ENCODE peak calls at places on chromosome 9, in eight cellular contexts. G is Calu3; Y is NCI-H774; R is stimulated activated CD8-positive, alpha-beta memory T cell treated with anti-CD3 and anti-CD28 coated beads, Interleukin-2, amount 100 ng/mL, for 1 hour; H is NCI-H1092; C is NCI-H187; I is amygdala; D is progenitor cell of endocrine pancreas. V is an unnamed sample.

GRCh38 chr9:70080481-70081119 is 37.0 kb downstream of the MAMDC2 start:
- DNase-seq in H (peak; percentile 72), G (no peak), R (no peak), C (no peak), I (no peak), Y (peak; percentile 80), D (no peak), V (no peak)

GRCh38 chr9:98075332-98075805 is 18.8 kb downstream of the NANS start:
- DNase-seq in G (peak; percentile 34), Y (no peak), D (no peak), C (no peak), H (no peak), R (no peak), I (no peak), V (no peak)

GRCh38 chr9:13110766-13111400 is 168.6 kb downstream of the MPDZ start:
- DNase-seq in C (no peak), Y (no peak), G (no peak), R (no peak), H (peak; percentile 31), D (no peak), I (peak; percentile 3), V (no peak)

GRCh38 chr9:130320697-130321080 is 55.1 kb downstream of the HMCN2 start:
- DNase-seq in R (no peak), G (peak; percentile 43), Y (no peak), D (no peak), I (no peak), H (no peak), C (no peak), V (peak; percentile 79)

GRCh38 chr9:755454-756381 is 85.8 kb upstream of the DMRT1 start:
- DNase-seq in C (no peak), R (no peak), D (no peak), Y (no peak), H (no peak), G (no peak), I (no peak), V (peak; percentile 33)

GRCh38 chr9:117744856-117745389 is 40.7 kb downstream of the TLR4 start:
- DNase-seq in C (no peak), G (no peak), Y (no peak), D (no peak), I (peak; percentile 62), H (peak; percentile 43), R (no peak), V (no peak)

GRCh38 chr9:87573841-87574342 is 76.2 kb downstream of the DAPK1 start:
- DNase-seq in H (no peak), C (no peak), Y (no peak), R (no peak), I (no peak), D (no peak), G (no peak), V (no peak)

GRCh38 chr9:136255166-136255538 is 9.5 kb upstream of the QSOX2 start:
- DNase-seq in H (no peak), C (no peak), G (no peak), Y (no peak), I (no peak), D (no peak), R (no peak), V (no peak)

GRCh38 chr9:120928015-120928719 is 1.6 kb upstream of the TRAF1 start:
- DNase-seq in Y (no peak), I (no peak), D (no peak), H (no peak), R (no peak), C (no peak), G (no peak), V (no peak)

GRCh38 chr9:20684865-20685696 is 1.0 kb downstream of the FOCAD start:
- DNase-seq in G (no peak), Y (no peak), C (no peak), H (no peak), R (no peak), D (no peak), I (no peak), V (no peak)

GRCh38 chr9:34628656-34629491 is at the start of gene ARID3C:
- DNase-seq in D (peak; percentile 50), I (no peak), H (peak; percentile 40), Y (peak; percentile 10), G (no peak), C (no peak), R (no peak), V (peak; percentile 71)

GRCh38 chr9:115691686-115692085 is 461.9 kb upstream of the PAPPA start:
- DNase-seq in R (no peak), D (no peak), I (no peak), Y (no peak), C (no peak), H (no peak), G (no peak), V (no peak)

GRCh38 chr9:4196886-4197285 is 103.0 kb downstream of the GLIS3 start:
- DNase-seq in H (no peak), Y (no peak), I (no peak), R (no peak), C (no peak), G (no peak), D (no peak), V (no peak)

GRCh38 chr9:32351845-32352244 is 32.6 kb upstream of the ACO1 start:
- DNase-seq in G (no peak), C (no peak), H (no peak), D (no peak), R (no peak), I (no peak), Y (no peak), V (no peak)

GRCh38 chr9:78567693-78568092 is 270.8 kb downstream of the PSAT1 start:
- DNase-seq in D (no peak), G (no peak), H (no peak), R (no peak), C (no peak), Y (no peak), I (no peak), V (no peak)

GRCh38 chr9:117644133-117644532 is 60.1 kb upstream of the TLR4 start:
- DNase-seq in C (no peak), H (no peak), I (no peak), Y (peak; percentile 39), R (no peak), G (no peak), D (no peak), V (no peak)

GRCh38 chr9:8382266-8382665 is 582.7 kb upstream of the DMAC1 start:
- DNase-seq in H (no peak), D (no peak), I (no peak), G (no peak), C (no peak), Y (no peak), R (no peak), V (no peak)

GRCh38 chr9:3850083-3850482 is 324.3 kb upstream of the RFX3 start:
- DNase-seq in Y (no peak), D (no peak), C (no peak), G (no peak), R (no peak), I (no peak), H (no peak), V (no peak)

GRCh38 chr9:127223266-127223665 is 41.3 kb upstream of the GARNL3 start:
- DNase-seq in G (no peak), H (no peak), I (no peak), Y (no peak), D (no peak), R (no peak), C (no peak), V (no peak)

GRCh38 chr9:34374905-34375552 is 1.7 kb downstream of the MYORG start:
- DNase-seq in C (peak; percentile 60), D (no peak), H (no peak), Y (no peak), G (peak; percentile 30), R (no peak), I (no peak), V (no peak)

GRCh38 chr9:136527721-136528710 is 17.8 kb downstream of the NOTCH1 start:
- DNase-seq in C (peak; percentile 20), H (no peak), R (no peak), Y (peak; percentile 89), G (no peak), I (no peak), D (no peak), V (no peak)

GRCh38 chr9:5392285-5392684 is 45.4 kb downstream of the PLGRKT start:
- DNase-seq in C (no peak), R (no peak), I (no peak), D (no peak), G (no peak), H (no peak), Y (no peak), V (no peak)

GRCh38 chr9:35333551-35333950 is 156.4 kb upstream of the RUSC2 start:
- DNase-seq in G (no peak), C (no peak), I (no peak), D (no peak), H (no peak), Y (no peak), R (no peak), V (peak; percentile 17)

GRCh38 chr9:136947955-136948510 is 3.0 kb downstream of the C8G start:
- DNase-seq in R (no peak), Y (peak; percentile 13), D (no peak), I (peak; percentile 66), C (no peak), H (no peak), G (peak; percentile 65), V (peak; percentile 82)

GRCh38 chr9:116336133-116336862 is 182.7 kb downstream of the PAPPA start:
- DNase-seq in Y (no peak), G (no peak), I (no peak), H (no peak), R (no peak), D (no peak), C (no peak), V (no peak)

GRCh38 chr9:121551985-121552753 is 52.5 kb upstream of the GGTA1 start:
- DNase-seq in D (no peak), I (peak; percentile 25), C (no peak), H (no peak), R (no peak), Y (no peak), G (no peak), V (no peak)

GRCh38 chr9:120625222-120625621 is 45.3 kb upstream of the CDK5RAP2 start:
- DNase-seq in Y (no peak), C (no peak), H (no peak), G (no peak), R (no peak), D (no peak), I (no peak), V (no peak)

GRCh38 chr9:93098236-93098946 is 2.4 kb downstream of the CARD19 start:
- DNase-seq in Y (no peak), H (no peak), G (peak; percentile 81), C (no peak), D (no peak), I (peak; percentile 51), R (peak; percentile 50), V (peak; percentile 94)

GRCh38 chr9:92664394-92665152 is 5.4 kb downstream of the IPPK start:
- DNase-seq in H (peak; percentile 11), R (no peak), C (no peak), G (no peak), I (peak; percentile 11), Y (no peak), D (no peak), V (no peak)

GRCh38 chr9:84490206-84490605 is 149.6 kb upstream of the SLC28A3 start:
- DNase-seq in D (no peak), Y (no peak), R (no peak), I (no peak), H (no peak), G (no peak), C (no peak), V (no peak)

GRCh38 chr9:127344373-127344995 is 52.5 kb upstream of the SLC2A8 start:
- DNase-seq in H (no peak), Y (no peak), I (no peak), D (no peak), G (no peak), C (no peak), R (no peak), V (no peak)

GRCh38 chr9:132801659-132802058 is 76.4 kb downstream of the AK8 start:
- DNase-seq in D (no peak), Y (no peak), G (no peak), I (no peak), H (no peak), R (no peak), C (no peak), V (no peak)